ENCODE peak calls at places on chromosomes 1 and 21, in nine cellular contexts. T is dermis blood vessel endothelial cell; H is T-helper 2 cell; P is left cardiac atrium; R is CD8-positive, alpha-beta T cell; B is ureter; X is spleen; I is AG08395; D is activated T-cell treated with anti-CD3 and anti-CD28 coated beads, Interleukin-2, amount 50 U/mL, for 24 hours. K is an unnamed sample.

GRCh38 chr1:209356909-209357498 is 226.5 kb upstream of the CAMK1G start:
- DNase-seq in X (no peak), B (no peak), R (no peak), H (no peak), D (no peak), I (no peak), P (no peak), T (no peak), K (no peak)

GRCh38 chr1:29602203-29602602 is 365.9 kb downstream of the PTPRU start:
- DNase-seq in T (no peak), R (no peak), P (no peak), B (no peak), I (no peak), X (no peak), H (no peak), D (no peak), K (no peak)

GRCh38 chr1:11617314-11617713 is 36.9 kb downstream of the FBXO2 start:
- DNase-seq in B (no peak), T (no peak), D (no peak), I (no peak), H (no peak), P (no peak), R (no peak), X (no peak), K (no peak)

GRCh38 chr1:39825432-39825941 is 36.8 kb upstream of the BMP8B start:
- DNase-seq in H (no peak), P (no peak), B (no peak), R (no peak), X (no peak), I (no peak), D (no peak), T (no peak), K (no peak)

GRCh38 chr1:229474491-229474890 is 33.6 kb downstream of the NUP133 start:
- DNase-seq in X (no peak), D (no peak), T (no peak), B (no peak), P (no peak), H (no peak), R (no peak), I (no peak), K (no peak)

GRCh38 chr21:44300262-44300959 is 558 bp downstream of the PFKL start:
- DNase-seq in D (peak; percentile 78), H (peak; percentile 42), X (peak; percentile 95), T (peak; percentile 54), B (peak; percentile 81), I (peak; percentile 87), P (peak; percentile 87), R (peak; percentile 76), K (no peak)

GRCh38 chr1:3712573-3713535 is 39.4 kb upstream of the CCDC27 start:
- DNase-seq in H (no peak), P (no peak), B (no peak), X (no peak), T (no peak), I (no peak), R (no peak), D (no peak), K (no peak)

GRCh38 chr1:30425046-30425445 is 298.3 kb downstream of the MATN1 start:
- DNase-seq in B (peak; percentile 41), H (no peak), T (no peak), I (no peak), X (no peak), P (no peak), D (no peak), R (no peak), K (no peak)

GRCh38 chr1:8373547-8374270 is 55.8 kb downstream of the SLC45A1 start:
- DNase-seq in X (no peak), R (no peak), D (peak; percentile 19), H (no peak), I (peak; percentile 90), B (peak; percentile 80), P (peak; percentile 72), T (peak; percentile 89), K (no peak)

GRCh38 chr1:41650176-41650519 is 165.7 kb upstream of the EDN2 start:
- DNase-seq in I (peak; percentile 51), T (peak; percentile 15), R (no peak), X (peak; percentile 79), H (no peak), B (no peak), D (no peak), P (peak; percentile 59), K (no peak)

GRCh38 chr1:51063121-51063520 is 38.9 kb upstream of the C1orf185 start:
- DNase-seq in B (no peak), D (no peak), I (peak; percentile 82), P (no peak), H (no peak), R (no peak), X (no peak), T (peak; percentile 71), K (no peak)

GRCh38 chr21:41536076-41536826 is 28.3 kb upstream of the TMPRSS2 start:
- DNase-seq in D (no peak), X (no peak), I (no peak), P (no peak), T (no peak), B (peak; percentile 85), H (no peak), R (no peak), K (no peak)

GRCh38 chr1:7500381-7501258 is 270.5 kb upstream of the VAMP3 start:
- DNase-seq in I (no peak), T (no peak), X (no peak), D (no peak), B (no peak), P (no peak), H (no peak), R (no peak), K (no peak)

GRCh38 chr1:39214998-39215873 is 10.7 kb downstream of the MACF1 start:
- DNase-seq in B (no peak), R (peak; percentile 58), X (peak; percentile 81), D (peak; percentile 60), H (no peak), I (no peak), T (no peak), P (no peak), K (no peak)

GRCh38 chr1:21238141-21238800 is 52.0 kb downstream of the ECE1 start:
- DNase-seq in D (no peak), H (no peak), B (no peak), X (no peak), T (no peak), P (no peak), R (no peak), I (peak; percentile 46), K (no peak)

GRCh38 chr1:222594789-222595188 is 5.1 kb upstream of the TAF1A start:
- DNase-seq in P (no peak), T (no peak), B (no peak), X (no peak), D (no peak), R (no peak), I (no peak), H (no peak), K (no peak)

GRCh38 chr1:231139659-231140650 is 21.9 kb upstream of the TRIM67 start:
- DNase-seq in I (peak; percentile 67), X (no peak), T (no peak), P (no peak), D (no peak), R (no peak), H (no peak), B (no peak), K (no peak)

GRCh38 chr1:201252833-201253810 is 30.2 kb upstream of the PKP1 start:
- DNase-seq in P (no peak), I (no peak), R (no peak), H (no peak), X (peak; percentile 35), B (no peak), T (no peak), D (no peak), K (no peak)

GRCh38 chr1:193957556-193958095 is 771.2 kb upstream of the B3GALT2 start:
- DNase-seq in B (no peak), P (no peak), T (no peak), R (no peak), X (no peak), I (no peak), D (no peak), H (no peak), K (no peak)

GRCh38 chr1:6519935-6520621 is 28.6 kb upstream of the PLEKHG5 start:
- DNase-seq in P (no peak), B (no peak), X (no peak), R (no peak), I (peak; percentile 87), H (no peak), D (no peak), T (no peak), K (no peak)

K was measured in stimulated activated CD8-positive, alpha-beta memory T cell treated with anti-CD3 and anti-CD28 coated beads, Interleukin-15, amount 100 ng/mL, for 1 hour.